ENCODE peak calls at places on chromosomes 11 and 22, in six cellular contexts. R is heart left ventricle, B is DND-41, N is fibroblast of lung, M is coronary artery, X is HCT116. C is an unnamed sample.

GRCh38 chr11:130282111-130282510 is 32.6 kb downstream of the ZBTB44 start:
- DNase-seq in R (no peak), B (no peak), M (no peak), X (no peak), N (no peak), C (no peak)

GRCh38 chr22:33631777-33632176 is 288.5 kb downstream of the LARGE1 start:
- DNase-seq in R (no peak), B (no peak), M (no peak), N (no peak), X (no peak), C (no peak)

GRCh38 chr11:115684135-115684534 is 179.9 kb upstream of the CADM1 start:
- DNase-seq in X (no peak), N (no peak), B (no peak), M (no peak), R (no peak), C (no peak)

GRCh38 chr22:28896611-28897010 is 13.2 kb downstream of the ZNRF3 start:
- DNase-seq in B (no peak), M (no peak), X (no peak), N (no peak), R (no peak), C (no peak)

GRCh38 chr22:37166675-37167066 is 17.0 kb upstream of the IL2RB start:
- DNase-seq in X (no peak), N (peak), R (peak), B (peak), M (peak), C (peak)

GRCh38 chr22:17138451-17139042 is 17.4 kb upstream of the TMEM121B start:
- DNase-seq in M (no peak), B (no peak), R (no peak), N (no peak), X (no peak), C (no peak)

GRCh38 chr22:39254789-39255298 is 10.1 kb upstream of the PDGFB start:
- DNase-seq in M (no peak), N (no peak), B (no peak), X (no peak), R (peak), C (no peak)

GRCh38 chr11:44760917-44761545 is 34.3 kb downstream of the TSPAN18 start:
- DNase-seq in R (peak), B (no peak), X (peak), N (peak), M (peak), C (no peak)

GRCh38 chr11:6778518-6778917 is 4.3 kb upstream of the OR2AG1 start:
- DNase-seq in R (no peak), M (no peak), X (no peak), B (no peak), N (no peak), C (no peak)

GRCh38 chr22:24189249-24190158 is 8.2 kb downstream of the SUSD2 start:
- DNase-seq in R (peak), B (peak), M (no peak), N (peak), X (no peak), C (peak)

GRCh38 chr11:2217211-2218081 is 45.8 kb upstream of the TH start:
- DNase-seq in B (no peak), R (peak), X (no peak), M (no peak), N (no peak), C (no peak)

GRCh38 chr11:131235328-131236298 is 134.8 kb upstream of the NTM start:
- DNase-seq in R (no peak), X (no peak), M (no peak), N (no peak), B (no peak), C (no peak)

GRCh38 chr11:6194065-6194581 is 4.9 kb upstream of the OR52W1 start:
- DNase-seq in N (no peak), B (no peak), M (no peak), X (no peak), R (no peak), C (no peak)

GRCh38 chr11:96178014-96178745 is 164.8 kb downstream of the MAML2 start:
- DNase-seq in B (no peak), X (no peak), N (no peak), M (no peak), R (no peak), C (no peak)

GRCh38 chr22:36362819-36363377 is 24.9 kb downstream of the MYH9 start:
- DNase-seq in M (no peak), X (no peak), R (no peak), B (no peak), N (no peak), C (no peak)

DNA sequence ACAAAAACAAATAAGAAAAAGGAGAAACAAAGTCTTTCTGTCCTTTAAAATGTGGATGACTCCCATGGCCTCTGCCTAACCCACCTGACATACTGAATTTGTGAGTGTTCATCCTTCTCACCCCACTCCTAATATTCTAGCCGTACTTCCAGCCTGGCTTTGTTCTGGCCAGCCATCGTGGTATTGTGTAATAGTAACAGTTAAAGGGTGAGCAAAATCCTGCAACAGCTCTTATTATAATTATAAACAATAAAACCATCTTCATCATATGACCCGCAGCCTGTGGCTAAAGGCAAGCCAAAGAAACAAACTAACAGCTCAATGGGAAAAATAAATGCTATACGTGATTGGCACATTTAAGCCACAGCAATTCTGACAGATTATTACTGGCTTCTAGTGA is 721.6 kb upstream of the TENM4 start:
- DNase-seq in B (no peak), N (peak), X (no peak), M (no peak), R (no peak), C (no peak)
- H3K27ac ChIP-seq in B (no peak), N (no peak), X (no peak), M (no peak), R (no peak), C (no peak)

DNA sequence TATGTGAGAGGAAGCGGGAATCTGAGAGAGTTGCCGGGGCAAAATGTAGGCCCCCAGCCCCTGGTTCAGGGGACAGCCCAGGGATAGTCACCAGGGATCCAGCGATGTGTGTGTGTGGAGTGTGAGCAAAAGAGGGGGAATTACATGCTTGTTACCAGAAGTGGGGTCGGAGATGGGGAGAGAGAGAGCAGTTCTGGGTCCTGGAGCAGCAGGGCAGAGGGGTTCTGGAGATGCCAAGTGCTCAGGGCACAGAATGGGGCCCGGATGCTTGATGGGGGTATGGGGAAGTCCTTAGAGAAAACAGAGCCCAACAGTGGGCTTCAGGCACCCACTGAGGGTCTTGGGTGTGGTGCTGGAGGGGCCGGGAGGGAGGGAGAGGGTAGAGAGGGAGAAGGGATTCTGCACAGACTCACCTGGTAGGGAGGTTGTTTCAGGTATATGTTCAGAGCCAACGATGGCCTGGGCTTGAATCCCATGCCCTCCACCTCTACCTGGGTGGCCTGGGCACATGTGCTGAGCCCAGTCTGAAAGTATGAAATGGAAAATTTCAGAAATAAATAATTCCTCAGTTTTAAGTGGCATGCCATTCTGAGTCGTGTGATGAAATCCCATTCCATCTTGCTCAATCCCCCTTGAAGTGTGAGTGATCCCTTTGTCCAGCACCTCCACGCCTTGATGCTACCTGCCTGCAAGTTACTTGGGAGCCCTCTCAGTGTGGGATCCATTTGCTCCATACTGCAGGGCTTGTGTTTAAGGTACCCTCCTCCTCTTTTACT is 12.4 kb downstream of the SMIM38 start:
- DNase-seq in N (peak), X (no peak), B (no peak), R (no peak), M (no peak), C (no peak)
- H3K4me3 ChIP-seq in N (no peak), X (no peak), B (no peak), R (no peak), M (no peak), C (no peak)

DNA sequence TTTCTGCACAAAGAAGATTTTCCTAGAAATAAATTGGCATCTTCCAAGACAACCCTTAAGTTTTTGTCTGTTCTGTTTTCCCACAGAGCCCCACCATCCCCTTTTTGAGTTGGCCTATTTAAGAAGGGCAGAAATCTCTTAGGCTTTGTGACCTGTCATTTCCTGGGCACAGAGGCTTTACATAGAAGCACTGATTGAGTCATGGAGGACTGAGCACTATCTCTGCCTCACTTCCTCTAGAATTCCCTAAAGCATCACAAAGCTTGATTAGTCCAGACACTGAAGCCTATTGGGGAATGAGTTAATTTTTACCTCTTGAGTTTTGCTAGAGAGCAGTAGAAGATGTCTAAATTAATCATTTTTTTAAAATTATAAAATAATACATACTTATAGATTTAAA is 25.4 kb downstream of the TRIM44 start:
- DNase-seq in R (no peak), N (no peak), B (no peak), M (no peak), X (no peak), C (no peak)
- H3K27ac ChIP-seq in R (no peak), N (no peak), B (no peak), M (no peak), X (no peak), C (no peak)

GRCh38 chr11:79485694-79486093 is 44.9 kb upstream of the TENM4 start:
- DNase-seq in R (no peak), X (no peak), N (no peak), M (no peak), B (no peak), C (no peak)
- H3K4me3 ChIP-seq in R (no peak), X (no peak), N (no peak), M (no peak), B (no peak), C (no peak)

GRCh38 chr11:121671276-121672168 is 218.8 kb upstream of the SORL1-AS1 start:
- DNase-seq in N (peak), R (no peak), X (no peak), M (no peak), B (no peak), C (no peak)

GRCh38 chr11:121670792-121671275 is 218.1 kb upstream of the SORL1-AS1 start:
- DNase-seq in M (no peak), B (no peak), R (no peak), N (no peak), X (no peak), C (no peak)

GRCh38 chr11:121669422-121669821 is 216.7 kb upstream of the SORL1-AS1 start:
- DNase-seq in N (no peak), M (no peak), B (no peak), R (no peak), X (no peak), C (no peak)

DNA sequence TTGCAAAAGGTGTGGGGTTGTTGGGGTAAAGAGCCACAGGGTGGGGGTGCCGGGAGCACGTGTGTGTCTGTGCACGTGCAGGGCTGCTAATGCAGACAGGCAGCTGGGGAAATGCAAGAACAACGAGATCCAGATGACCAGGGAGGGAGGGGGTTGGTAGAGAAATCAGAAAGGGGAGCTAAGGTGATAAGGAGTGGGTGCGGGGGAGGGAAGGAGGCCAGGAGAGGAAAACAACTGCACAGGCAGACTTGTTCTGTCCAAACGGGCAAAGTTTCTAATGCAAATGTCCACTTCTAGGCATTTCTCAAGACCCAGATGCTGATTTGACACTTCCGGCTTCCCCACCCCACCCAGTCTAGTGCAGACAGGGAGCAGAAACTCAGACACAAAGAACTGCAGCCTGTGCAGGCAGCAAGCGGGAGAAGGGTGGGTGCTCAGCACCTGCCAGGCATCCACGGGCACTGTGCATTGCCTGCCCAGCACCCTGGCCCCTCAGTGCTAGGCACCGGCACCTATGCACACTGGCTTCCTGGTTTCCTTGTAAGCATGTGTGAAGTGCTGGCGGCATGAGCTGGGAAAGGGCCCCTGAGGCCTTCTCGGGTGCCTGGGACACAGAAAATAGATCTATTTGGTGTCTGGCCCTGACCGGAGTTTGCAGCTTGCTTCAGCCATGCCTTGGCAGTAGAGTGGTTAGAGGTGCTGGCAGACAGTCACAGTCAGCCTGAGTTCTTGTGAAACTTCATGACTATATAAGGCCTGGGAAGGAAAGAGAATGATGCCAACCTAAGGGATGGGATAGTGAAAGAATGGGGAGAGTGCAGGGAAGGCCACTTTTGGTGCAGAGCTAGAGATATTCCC is 220.1 kb upstream of the SORL1-AS1 start:
- DNase-seq in B (no peak), M (no peak), R (peak), X (no peak), N (peak), C (no peak)
- H3K27ac ChIP-seq in B (no peak), M (peak), R (no peak), X (no peak), N (no peak), C (no peak)

C was measured in CD4-positive, CD25-positive, alpha-beta regulatory T cell.